ENCODE peak calls at places on chromosomes 5 and 9, in ten cellular contexts. T, Q, L, U, X, G, S, D, H and F are unnamed samples.

GRCh38 chr5:75716715-75717081 is 539 bp downstream of the POC5 start:
- DNase-seq in Q (peak; percentile 52), L (no peak), U (no peak), G (no peak), D (no peak), H (peak; percentile 4), T (no peak), S (no peak), X (no peak), F (no peak)

GRCh38 chr5:174827521-174827920 is 103.1 kb downstream of the MSX2 start:
- DNase-seq in U (peak; percentile 12), Q (no peak), G (no peak), S (no peak), T (no peak), X (no peak), D (no peak), L (no peak), H (peak; percentile 16), F (peak; percentile 74)

GRCh38 chr5:175866377-175866907 is 4.9 kb upstream of the CPLX2 start:
- DNase-seq in T (no peak), D (no peak), X (no peak), L (no peak), G (no peak), U (no peak), H (no peak), Q (no peak), S (no peak), F (no peak)

GRCh38 chr5:157168286-157168685 is 2.2 kb upstream of the GARIN3 start:
- DNase-seq in L (no peak), H (no peak), T (no peak), G (no peak), Q (no peak), U (no peak), S (no peak), X (no peak), D (no peak), F (no peak)

GRCh38 chr9:13769006-13769405 is 489.5 kb upstream of the MPDZ start:
- DNase-seq in L (no peak), D (no peak), T (no peak), G (no peak), H (no peak), Q (no peak), X (no peak), S (no peak), U (no peak), F (no peak)

GRCh38 chr5:73820321-73820720 is 194.3 kb downstream of the ARHGEF28 start:
- DNase-seq in L (no peak), Q (no peak), D (no peak), T (no peak), X (no peak), G (no peak), H (no peak), U (no peak), S (no peak), F (no peak)

GRCh38 chr5:55601209-55601618 is 66.5 kb upstream of the PLPP1 start:
- DNase-seq in H (peak; percentile 88), S (peak; percentile 20), D (peak; percentile 82), U (no peak), T (peak; percentile 90), X (peak; percentile 92), G (no peak), Q (peak; percentile 62), L (peak; percentile 77), F (no peak)

GRCh38 chr5:180669661-180670060 is 20.3 kb upstream of the FLT4 start:
- DNase-seq in L (no peak), Q (no peak), G (no peak), S (no peak), U (no peak), D (no peak), X (no peak), T (no peak), H (no peak), F (no peak)

GRCh38 chr5:43041669-43042175 is 1.6 kb upstream of the ANXA2R start:
- DNase-seq in G (no peak), L (peak; percentile 56), Q (peak; percentile 79), H (peak; percentile 96), U (no peak), S (peak; percentile 82), D (no peak), X (peak; percentile 60), T (peak; percentile 52), F (no peak)

GRCh38 chr5:153490124-153491085 is at the start of gene GRIA1:
- DNase-seq in D (no peak), Q (no peak), H (peak; percentile 17), S (no peak), X (no peak), L (no peak), G (no peak), T (no peak), U (no peak), F (no peak)
- TF ChIP-seq CTCF in D (no peak), Q (no peak), H (no peak), S (no peak), X (no peak), L (no peak), G (no peak), T (no peak), U (no peak), F (no peak)

GRCh38 chr9:23826120-23826629 is at the start of gene ELAVL2:
- DNase-seq in S (no peak), U (peak; percentile 64), G (peak; percentile 61), T (peak; percentile 89), H (peak; percentile 63), L (peak; percentile 82), D (peak; percentile 15), Q (peak; percentile 83), X (peak; percentile 61), F (peak; percentile 85)
- H3K4me3 ChIP-seq in S (no peak within 1 kb of the TSS), U (peak within 1 kb of the TSS; percentile 55), G (peak within 1 kb of the TSS; percentile 37), T (peak within 1 kb of the TSS; percentile 9), H (peak within 1 kb of the TSS; percentile 20), L (no peak within 1 kb of the TSS), D (no peak within 1 kb of the TSS), Q (peak within 1 kb of the TSS; percentile 42), X (peak within 1 kb of the TSS; percentile 43), F (peak within 1 kb of the TSS; percentile 32)

DNA sequence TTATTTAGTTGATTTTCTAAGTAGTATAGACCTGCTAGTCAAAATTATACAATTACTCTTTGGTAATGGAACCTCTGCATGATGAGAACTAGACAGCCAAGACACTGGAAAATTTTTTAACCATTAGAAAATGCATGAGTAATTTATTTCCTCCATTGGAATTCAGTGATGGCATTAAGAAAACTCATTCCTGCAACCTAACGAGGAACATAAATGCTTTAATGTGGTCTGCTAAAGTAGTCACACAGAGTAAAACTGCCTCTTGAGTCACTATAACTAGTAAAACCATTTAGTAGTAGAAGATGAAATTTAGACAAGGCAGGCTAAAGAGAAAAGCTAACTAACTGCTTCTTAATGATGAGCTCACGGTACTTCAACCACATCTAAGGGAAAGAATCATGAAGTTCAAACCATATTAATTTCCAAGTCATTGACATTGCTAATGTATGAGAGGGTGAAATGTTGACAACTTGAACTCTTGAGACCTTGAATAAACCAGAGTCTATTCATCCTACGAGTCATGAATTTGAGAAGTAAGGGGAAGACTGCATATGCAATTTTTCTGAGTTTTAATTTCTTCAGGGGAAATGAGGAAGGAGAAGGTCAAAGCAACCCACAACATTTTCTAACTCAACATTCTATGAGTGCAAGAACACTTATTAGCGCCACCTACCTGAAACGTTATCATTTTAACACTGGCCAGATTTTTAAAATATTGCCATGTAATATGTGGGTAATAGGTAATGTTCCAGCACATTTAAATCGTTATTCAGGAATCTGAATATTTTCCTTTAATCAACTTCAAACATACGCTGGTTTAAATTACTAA is 74.4 kb downstream of the GLIS3 start:
- DNase-seq in L (no peak), T (no peak), D (peak; percentile 65), U (peak; percentile 88), Q (no peak), S (no peak), X (no peak), H (peak; percentile 81), G (no peak), F (peak; percentile 89)
- TF ChIP-seq CTCF in L (no peak), T (no peak), D (peak; percentile 23), U (peak; percentile 14), Q (peak; percentile 7), S (peak; percentile 47), X (no peak), H (peak; percentile 44), G (no peak), F (peak; percentile 21)

GRCh38 chr9:81384911-81385310 is 304.4 kb downstream of the TLE1 start:
- DNase-seq in S (no peak), Q (no peak), D (no peak), U (no peak), H (no peak), L (no peak), G (no peak), X (no peak), T (no peak), F (no peak)
- H3K4me3 ChIP-seq in S (no peak overlapping the region), Q (no peak overlapping the region), D (no peak overlapping the region), U (no peak overlapping the region), H (no peak overlapping the region), L (no peak overlapping the region), G (no peak overlapping the region), X (no peak overlapping the region), T (no peak overlapping the region), F (no peak overlapping the region)

GRCh38 chr5:116025831-116026230 is 6.4 kb upstream of the ARL14EPL start:
- DNase-seq in H (no peak), T (no peak), Q (no peak), L (no peak), X (no peak), U (no peak), S (no peak), G (no peak), D (no peak), F (no peak)

GRCh38 chr5:116023619-116024018 is 8.7 kb upstream of the ARL14EPL start:
- DNase-seq in H (no peak), U (no peak), G (no peak), S (no peak), L (no peak), T (no peak), X (no peak), D (no peak), Q (no peak), F (no peak)
- TF ChIP-seq CTCF in H (no peak), U (no peak), G (no peak), S (no peak), L (no peak), T (no peak), X (no peak), D (no peak), Q (no peak), F (no peak)

GRCh38 chr5:178322736-178323540 is 90.3 kb upstream of the PHYKPL start:
- DNase-seq in U (no peak), T (no peak), S (no peak), G (no peak), Q (no peak), D (no peak), X (no peak), H (no peak), L (no peak), F (no peak)

GRCh38 chr5:178318893-178319292 is 86.3 kb upstream of the PHYKPL start:
- DNase-seq in G (no peak), Q (peak; percentile 10), H (no peak), U (no peak), T (no peak), L (no peak), D (no peak), S (no peak), X (no peak), F (no peak)

GRCh38 chr5:178318382-178318781 is 85.8 kb upstream of the PHYKPL start:
- DNase-seq in Q (peak; percentile 30), S (no peak), U (no peak), L (no peak), X (no peak), G (no peak), T (no peak), D (no peak), H (no peak), F (no peak)

GRCh38 chr5:178320281-178320855 is 87.8 kb upstream of the PHYKPL start:
- DNase-seq in L (no peak), Q (peak; percentile 44), G (no peak), S (no peak), D (no peak), H (peak; percentile 15), X (no peak), U (no peak), T (no peak), F (no peak)

GRCh38 chr5:178319541-178320041 is 87.0 kb upstream of the PHYKPL start:
- DNase-seq in G (no peak), Q (peak; percentile 47), S (no peak), T (no peak), U (no peak), H (no peak), L (no peak), X (no peak), D (no peak), F (no peak)
- H3K4me3 ChIP-seq in G (no peak overlapping the region), Q (no peak overlapping the region), S (no peak overlapping the region), T (no peak overlapping the region), U (no peak overlapping the region), H (no peak overlapping the region), L (no peak overlapping the region), X (no peak overlapping the region), D (no peak overlapping the region), F (no peak overlapping the region)